ENCODE peak calls at places on chromosomes 13 and 19, in four cellular contexts. N is K562, Z is HepG2, T is GM12878. X is an unnamed sample.

GRCh38 chr13:24183741-24184182 is 23.2 kb downstream of the SPATA13 start:
- DNase-seq in N (no peak), Z (peak; percentile 85), T (no peak), X (no peak)

GRCh38 chr13:22000191-22000590 is 329.3 kb downstream of the FGF9 start:
- DNase-seq in N (no peak), Z (no peak), T (no peak), X (no peak)

GRCh38 chr13:112779856-112780604 is 90.2 kb downstream of the ATP11A start:
- DNase-seq in N (no peak), Z (no peak), T (no peak), X (no peak)

GRCh38 chr19:18846862-18847515 is 15.2 kb downstream of the UPF1 start:
- DNase-seq in N (peak; percentile 53), Z (peak; percentile 54), T (no peak), X (peak; percentile 62)

GRCh38 chr19:13887529-13887928 is 10.6 kb downstream of the NANOS3 start:
- DNase-seq in N (no peak), Z (no peak), T (no peak), X (no peak)

GRCh38 chr19:50514346-50515167 is 844 bp upstream of the ASPDH start:
- DNase-seq in N (no peak), Z (no peak), T (no peak), X (no peak)

GRCh38 chr19:22257381-22257780 is 28.9 kb upstream of the ZNF729 start:
- DNase-seq in N (no peak), Z (no peak), T (no peak), X (no peak)

GRCh38 chr19:7670150-7670784 is 1.4 kb downstream of the RETN start:
- DNase-seq in N (peak; percentile 51), Z (no peak), T (no peak), X (no peak)

GRCh38 chr19:14674764-14675163 is at the start of gene ADGRE3:
- DNase-seq in N (no peak), Z (no peak), T (no peak), X (no peak)

DNA sequence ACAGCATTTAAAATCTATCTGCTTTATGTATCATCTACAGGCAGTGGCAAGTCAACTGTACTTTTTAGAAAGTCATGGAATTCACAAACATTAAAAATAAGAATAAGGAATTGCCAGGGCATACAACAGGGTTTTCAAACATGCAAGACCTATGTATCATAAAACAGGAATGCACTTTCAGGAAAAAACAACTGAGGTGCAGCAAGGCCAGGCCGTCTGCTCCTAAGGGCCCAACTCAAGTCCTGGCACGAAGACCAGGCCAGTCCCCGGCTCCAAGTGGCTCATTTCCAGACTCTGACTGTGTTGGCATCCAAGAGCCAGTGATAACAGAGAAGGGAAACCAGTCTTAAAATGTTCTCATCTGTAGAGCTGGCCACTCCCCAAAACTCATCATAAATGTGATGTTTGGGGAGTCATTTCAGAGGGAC is 7.1 kb downstream of the RFX2 start:
- DNase-seq in N (no peak), Z (no peak), T (no peak), X (no peak)
- TF ChIP-seq CHD4 in N (no peak), Z (no peak), T (no peak), X (no peak)

GRCh38 chr19:51821921-51822716 is 27.2 kb downstream of the FPR3 start:
- DNase-seq in N (no peak), Z (no peak), T (no peak), X (no peak)
- TF ChIP-seq CHD4 in N (no peak), Z (no peak), T (no peak), X (no peak)

DNA sequence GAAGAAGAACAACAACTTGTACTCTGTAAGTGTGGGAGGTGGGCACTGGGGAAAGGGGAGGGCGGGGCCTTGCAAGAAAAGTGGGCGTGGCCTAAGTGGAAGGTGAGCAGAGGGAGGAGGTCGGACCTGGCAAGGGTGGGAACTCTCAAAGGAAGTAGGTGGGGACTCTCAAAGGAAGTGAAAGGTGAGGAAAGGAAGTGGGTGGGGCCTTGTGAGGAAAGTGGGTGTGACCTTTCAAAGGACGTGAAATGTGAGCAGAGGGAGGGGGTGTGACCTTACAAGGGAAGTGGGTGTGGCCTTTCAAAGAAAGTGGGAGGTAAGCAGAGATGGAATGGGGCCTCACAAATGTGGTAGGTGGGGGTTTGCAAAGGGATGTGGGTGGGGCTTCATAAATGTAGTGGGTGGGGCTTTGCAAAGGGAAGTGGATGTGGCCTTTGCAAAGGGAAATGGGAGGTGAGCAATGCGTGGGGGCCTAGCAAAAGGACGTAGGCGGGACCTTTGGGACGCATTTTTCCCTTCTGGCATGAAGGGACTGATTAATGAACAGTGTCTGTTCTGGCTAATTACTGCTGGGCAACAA is 25.9 kb downstream of the ACSBG2 start:
- DNase-seq in N (peak; percentile 92), Z (peak; percentile 13), T (peak; percentile 52), X (no peak)
- TF ChIP-seq CHD4 in N (no peak), Z (no peak), T (no peak), X (no peak)

GRCh38 chr13:26508885-26509284 is 48.6 kb upstream of the WASF3 start:
- DNase-seq in N (no peak), Z (no peak), T (no peak), X (no peak)
- TF ChIP-seq CHD4 in N (no peak), Z (no peak), T (no peak), X (no peak)

GRCh38 chr19:3123088-3123721 is 12.6 kb upstream of the GNA15 start:
- DNase-seq in N (no peak), Z (no peak), T (no peak), X (no peak)
- TF ChIP-seq CHD4 in N (no peak), Z (no peak), T (no peak), X (no peak)

GRCh38 chr13:62022369-62022768 is 606.7 kb upstream of the PCDH20 start:
- DNase-seq in N (no peak), Z (no peak), T (no peak), X (no peak)
- TF ChIP-seq CHD4 in N (no peak), Z (no peak), T (no peak), X (no peak)

GRCh38 chr13:57624565-57625435 is 6.7 kb upstream of the PCDH17 start:
- DNase-seq in N (peak; percentile 18), Z (peak; percentile 56), T (no peak), X (peak; percentile 51)
- TF ChIP-seq CHD4 in N (no peak), Z (no peak), T (no peak), X (no peak)